ENCODE peak calls at places on chromosomes 13 and 19, in five cellular contexts. Z, P, S, A and U are unnamed samples.

GRCh38 chr19:2474232-2475017 is 1.5 kb upstream of the GADD45B start:
- DNase-seq in S (no peak), P (peak), A (peak), Z (peak), U (peak)

GRCh38 chr13:109348514-109349340 is 437.7 kb downstream of the IRS2 start:
- DNase-seq in A (no peak), Z (no peak), S (peak), P (no peak), U (no peak)

GRCh38 chr13:21733475-21734311 is 62.8 kb downstream of the FGF9 start:
- DNase-seq in A (peak), P (no peak), S (no peak), Z (no peak), U (no peak)

GRCh38 chr13:53343345-53343744 is 314.7 kb downstream of the OLFM4 start:
- DNase-seq in A (peak), S (no peak), P (no peak), Z (no peak), U (no peak)

GRCh38 chr13:26485288-26485687 is 72.2 kb upstream of the WASF3 start:
- DNase-seq in Z (no peak), A (no peak), P (no peak), S (no peak), U (no peak)

GRCh38 chr13:48600374-48601364 is 53.1 kb upstream of the CYSLTR2 start:
- DNase-seq in Z (no peak), A (peak), P (no peak), S (peak), U (no peak)

GRCh38 chr19:39941151-39941550 is 6.7 kb upstream of the FCGBP start:
- DNase-seq in Z (no peak), P (no peak), S (no peak), A (no peak), U (no peak)

GRCh38 chr13:39783051-39783450 is 127.6 kb downstream of the COG6 start:
- DNase-seq in S (no peak), A (no peak), Z (no peak), P (no peak), U (no peak)

GRCh38 chr19:37699057-37699456 is 20.5 kb downstream of the ZNF607 start:
- DNase-seq in Z (no peak), A (no peak), P (no peak), S (no peak), U (no peak)